ENCODE peak calls at places on chromosomes 12 and 14, in eight cellular contexts. Q, M, L, F, U, N, S and H are unnamed samples.

GRCh38 chr12:25051171-25051570 is 102.3 kb upstream of the BCAT1 start:
- DNase-seq in Q (no peak), M (no peak), L (no peak), F (no peak), U (no peak), N (no peak), S (no peak), H (no peak)

GRCh38 chr14:75531256-75531655 is 9.0 kb downstream of the BATF start:
- DNase-seq in Q (no peak), M (no peak), L (no peak), F (no peak), U (no peak), N (no peak), S (no peak), H (no peak)

GRCh38 chr12:75971253-75971652 is 60.3 kb downstream of the PHLDA1 start:
- DNase-seq in Q (no peak), M (no peak), L (no peak), F (no peak), U (no peak), N (no peak), S (no peak), H (no peak)

GRCh38 chr12:2244013-2244861 is 191.4 kb downstream of the CACNA1C start:
- DNase-seq in Q (peak), M (no peak), L (no peak), F (no peak), U (no peak), N (no peak), S (no peak), H (no peak)

GRCh38 chr14:38233218-38233617 is 22.7 kb downstream of the CLEC14A start:
- DNase-seq in Q (no peak), M (no peak), L (no peak), F (no peak), U (no peak), N (no peak), S (no peak), H (no peak)

GRCh38 chr12:87760943-87761342 is 268.3 kb downstream of the C12orf50 start:
- DNase-seq in Q (no peak), M (no peak), L (no peak), F (no peak), U (no peak), N (no peak), S (no peak), H (no peak)

GRCh38 chr12:92571169-92571568 is 131.6 kb upstream of the PLEKHG7 start:
- DNase-seq in Q (no peak), M (no peak), L (no peak), F (no peak), U (no peak), N (no peak), S (no peak), H (no peak)

GRCh38 chr14:71529855-71530254 is 402.4 kb upstream of the RGS6 start:
- DNase-seq in Q (peak), M (no peak), L (no peak), F (no peak), U (no peak), N (no peak), S (no peak), H (no peak)

GRCh38 chr14:77607741-77608302 is 8.6 kb downstream of the SPTLC2 start:
- DNase-seq in Q (no peak), M (peak), L (no peak), F (no peak), U (no peak), N (peak), S (no peak), H (no peak)

GRCh38 chr12:121061831-121062230 is 22.8 kb upstream of the OASL start:
- DNase-seq in Q (no peak), M (no peak), L (no peak), F (no peak), U (no peak), N (no peak), S (no peak), H (no peak)

GRCh38 chr12:104410786-104411185 is 46.0 kb upstream of the CHST11 start:
- DNase-seq in Q (no peak), M (no peak), L (no peak), F (no peak), U (no peak), N (no peak), S (no peak), H (no peak)

GRCh38 chr12:62813031-62813829 is 121.7 kb downstream of the PPM1H start:
- DNase-seq in Q (peak), M (peak), L (no peak), F (peak), U (peak), N (peak), S (peak), H (no peak)

GRCh38 chr12:13128291-13129000 is 25.0 kb upstream of the GSG1 start:
- DNase-seq in Q (no peak), M (no peak), L (no peak), F (no peak), U (no peak), N (no peak), S (no peak), H (no peak)

GRCh38 chr12:113246478-113247122 is 25.3 kb downstream of the TPCN1 start:
- DNase-seq in Q (no peak), M (no peak), L (no peak), F (no peak), U (no peak), N (no peak), S (no peak), H (no peak)

GRCh38 chr14:69997849-69998248 is 118.6 kb downstream of the SMOC1 start:
- DNase-seq in Q (no peak), M (no peak), L (no peak), F (no peak), U (no peak), N (no peak), S (no peak), H (no peak)

GRCh38 chr12:107684990-107685359 is 624 bp upstream of the PWP1 start:
- DNase-seq in Q (no peak), M (no peak), L (peak), F (no peak), U (no peak), N (no peak), S (no peak), H (no peak)

GRCh38 chr14:57865066-57865449 is 834 bp downstream of the SLC35F4 start:
- DNase-seq in Q (no peak), M (no peak), L (no peak), F (no peak), U (no peak), N (no peak), S (no peak), H (no peak)

GRCh38 chr12:44874981-44875416 is 1.1 kb downstream of the NELL2 start:
- DNase-seq in Q (no peak), M (no peak), L (peak), F (no peak), U (no peak), N (peak), S (peak), H (no peak)

GRCh38 chr14:34081576-34082136 is 130.8 kb upstream of the EGLN3 start:
- DNase-seq in Q (no peak), M (no peak), L (peak), F (no peak), U (no peak), N (no peak), S (no peak), H (no peak)

GRCh38 chr14:101549154-101549553 is 12.1 kb upstream of the DIO3 start:
- DNase-seq in Q (no peak), M (no peak), L (no peak), F (no peak), U (no peak), N (no peak), S (no peak), H (no peak)

GRCh38 chr12:31220633-31221565 is 105.1 kb downstream of the SINHCAF start:
- DNase-seq in Q (no peak), M (no peak), L (no peak), F (no peak), U (no peak), N (no peak), S (no peak), H (no peak)

GRCh38 chr12:127893875-127894635 is 372.9 kb upstream of the TMEM132C start:
- DNase-seq in Q (no peak), M (no peak), L (no peak), F (no peak), U (no peak), N (no peak), S (no peak), H (no peak)

GRCh38 chr12:30975581-30975980 is 49.0 kb downstream of the TSPAN11 start:
- DNase-seq in Q (no peak), M (no peak), L (no peak), F (no peak), U (no peak), N (no peak), S (no peak), H (no peak)

GRCh38 chr12:76588881-76589565 is 29.5 kb upstream of the OSBPL8 start:
- DNase-seq in Q (no peak), M (no peak), L (no peak), F (no peak), U (no peak), N (no peak), S (no peak), H (no peak)

GRCh38 chr12:104328790-104329189 is 25.3 kb downstream of the EID3 start:
- DNase-seq in Q (no peak), M (no peak), L (no peak), F (no peak), U (no peak), N (no peak), S (no peak), H (no peak)

GRCh38 chr14:104913413-104913812 is 11.3 kb upstream of the PLD4 start:
- DNase-seq in Q (no peak), M (no peak), L (no peak), F (no peak), U (no peak), N (no peak), S (no peak), H (no peak)

GRCh38 chr12:75715323-75715644 is 203.9 kb upstream of the KRR1 start:
- DNase-seq in Q (no peak), M (no peak), L (no peak), F (no peak), U (no peak), N (no peak), S (no peak), H (no peak)

GRCh38 chr12:24977711-24978110 is 28.8 kb upstream of the BCAT1 start:
- DNase-seq in Q (no peak), M (no peak), L (no peak), F (no peak), U (no peak), N (no peak), S (no peak), H (no peak)

GRCh38 chr12:48446372-48446771 is 26.0 kb upstream of the ANP32D start:
- DNase-seq in Q (no peak), M (no peak), L (no peak), F (no peak), U (no peak), N (no peak), S (no peak), H (no peak)

GRCh38 chr12:95709152-95709551 is 81.4 kb downstream of the NTN4 start:
- DNase-seq in Q (no peak), M (no peak), L (no peak), F (no peak), U (no peak), N (no peak), S (no peak), H (no peak)

GRCh38 chr14:64731141-64731581 is 26.9 kb downstream of the PLEKHG3 start:
- DNase-seq in Q (no peak), M (no peak), L (no peak), F (no peak), U (no peak), N (no peak), S (no peak), H (no peak)